ENCODE peak calls at places on chromosomes 4 and X, in six cellular contexts. U, B, P, I, T and Q are unnamed samples.

GRCh38 chrX:108323751-108324150 is 114.5 kb downstream of the COL4A6 start:
- DNase-seq in U (no peak), B (no peak), P (no peak), I (no peak), T (no peak), Q (no peak)

GRCh38 chrX:13010546-13010945 is 33.9 kb downstream of the FAM9C start:
- DNase-seq in U (no peak), B (no peak), P (no peak), I (no peak), T (no peak), Q (no peak)

GRCh38 chrX:134982748-134983147 is 8.0 kb upstream of the SMIM10 start:
- DNase-seq in U (no peak), B (no peak), P (no peak), I (no peak), T (no peak), Q (no peak)

GRCh38 chr4:15725608-15726007 is 22.7 kb downstream of the BST1 start:
- DNase-seq in U (no peak), B (no peak), P (no peak), I (no peak), T (no peak), Q (no peak)

GRCh38 chr4:54909964-54910363 is 215.4 kb downstream of the KDR start:
- DNase-seq in U (no peak), B (no peak), P (no peak), I (no peak), T (no peak), Q (no peak)

GRCh38 chrX:68571292-68572256 is 72.7 kb downstream of the YIPF6 start:
- DNase-seq in U (no peak), B (no peak), P (no peak), I (no peak), T (no peak), Q (no peak)

GRCh38 chr4:96194993-96195392 is 355.1 kb downstream of the PDHA2 start:
- DNase-seq in U (no peak), B (no peak), P (no peak), I (no peak), T (no peak), Q (no peak)

GRCh38 chr4:70958681-70959080 is 34.8 kb upstream of the DCK start:
- DNase-seq in U (no peak), B (peak), P (no peak), I (no peak), T (no peak), Q (no peak)

GRCh38 chrX:78619829-78620228 is 39.3 kb downstream of the RTL3 start:
- DNase-seq in U (no peak), B (no peak), P (no peak), I (no peak), T (no peak), Q (no peak)

GRCh38 chrX:63744850-63745249 is 40.2 kb downstream of the ARHGEF9 start:
- DNase-seq in U (no peak), B (no peak), P (no peak), I (no peak), T (no peak), Q (no peak)